ENCODE peak calls at places on chromosome 3, in seven cellular contexts. Z is iPS-NIHi11, R is B cell, W is mesothelial cell of epicardium, S is HAP-1, C is neural progenitor cell, V is fibroblast of mammary gland. K is an unnamed sample.

GRCh38 chr3:105118905-105119304 is 247.8 kb upstream of the ALCAM start:
- DNase-seq in Z (no peak), R (no peak), W (no peak), S (no peak), C (no peak), V (peak; percentile 90), K (no peak)

GRCh38 chr3:143265501-143266070 is 146.0 kb downstream of the CHST2 start:
- DNase-seq in Z (no peak), R (no peak), W (no peak), S (no peak), C (no peak), V (peak; percentile 68), K (no peak)

GRCh38 chr3:49470714-49471420 is 800 bp downstream of the DAG1 start:
- DNase-seq in Z (no peak), R (no peak), W (no peak), S (peak; percentile 16), C (no peak), V (no peak), K (no peak)

GRCh38 chr3:10775828-10776227 is 40.2 kb upstream of the SLC6A11 start:
- DNase-seq in Z (no peak), R (no peak), W (no peak), S (no peak), C (no peak), V (no peak), K (no peak)

GRCh38 chr3:51642462-51642861 is 28.6 kb upstream of the TEX264 start:
- DNase-seq in Z (no peak), R (peak; percentile 9), W (no peak), S (no peak), C (no peak), V (peak; percentile 16), K (no peak)

GRCh38 chr3:100463002-100463401 is 29.4 kb upstream of the TMEM45A start:
- DNase-seq in Z (peak; percentile 67), R (peak; percentile 27), W (no peak), S (peak; percentile 73), C (peak; percentile 71), V (peak; percentile 80), K (no peak)

GRCh38 chr3:101119535-101119934 is 126.3 kb upstream of the ABI3BP start:
- DNase-seq in Z (no peak), R (no peak), W (no peak), S (no peak), C (no peak), V (peak; percentile 84), K (no peak)

GRCh38 chr3:141825216-141826011 is 51.0 kb upstream of the ATP1B3 start:
- DNase-seq in Z (no peak), R (no peak), W (no peak), S (no peak), C (no peak), V (no peak), K (no peak)

GRCh38 chr3:120364821-120365220 is 15.7 kb upstream of the LRRC58 start:
- DNase-seq in Z (no peak), R (no peak), W (no peak), S (no peak), C (no peak), V (peak; percentile 33), K (no peak)

GRCh38 chr3:143298380-143298779 is 178.8 kb downstream of the CHST2 start:
- DNase-seq in Z (no peak), R (no peak), W (no peak), S (no peak), C (no peak), V (no peak), K (no peak)

GRCh38 chr3:13839766-13840340 is 40.0 kb downstream of the WNT7A start:
- DNase-seq in Z (no peak), R (no peak), W (no peak), S (no peak), C (no peak), V (no peak), K (no peak)

GRCh38 chr3:129481783-129482332 is 41.8 kb downstream of the IFT122 start:
- DNase-seq in Z (no peak), R (no peak), W (no peak), S (no peak), C (no peak), V (peak; percentile 75), K (no peak)

GRCh38 chr3:197366301-197367044 is 68.1 kb upstream of the DLG1 start:
- DNase-seq in Z (peak; percentile 5), R (no peak), W (no peak), S (no peak), C (no peak), V (no peak), K (no peak)

GRCh38 chr3:110180733-110181132 is 843.4 kb upstream of the DPPA4 start:
- DNase-seq in Z (no peak), R (no peak), W (no peak), S (no peak), C (no peak), V (peak; percentile 63), K (no peak)

GRCh38 chr3:187742351-187743171 is 2.7 kb downstream of the BCL6 start:
- DNase-seq in Z (no peak), R (peak; percentile 37), W (no peak), S (no peak), C (no peak), V (peak; percentile 74), K (no peak)

GRCh38 chr3:156631323-156631722 is 43.1 kb upstream of the TIPARP start:
- DNase-seq in Z (peak; percentile 21), R (no peak), W (no peak), S (no peak), C (no peak), V (no peak), K (no peak)

GRCh38 chr3:168544097-168544957 is 448.6 kb upstream of the GOLIM4 start:
- DNase-seq in Z (no peak), R (no peak), W (no peak), S (no peak), C (peak; percentile 23), V (peak; percentile 2), K (no peak)

GRCh38 chr3:155387571-155387970 is 94.1 kb upstream of the STRIT1 start:
- DNase-seq in Z (no peak), R (no peak), W (no peak), S (no peak), C (no peak), V (peak; percentile 44), K (no peak)

GRCh38 chr3:45962033-45962432 is 18.8 kb downstream of the CXCR6 start:
- DNase-seq in Z (no peak), R (no peak), W (no peak), S (no peak), C (no peak), V (no peak), K (no peak)

GRCh38 chr3:8500966-8501365 is 657 bp upstream of the LMCD1 start:
- DNase-seq in Z (no peak), R (no peak), W (no peak), S (no peak), C (no peak), V (no peak), K (no peak)

GRCh38 chr3:12896206-12896697 is 54.9 kb upstream of the RPL32 start:
- DNase-seq in Z (peak; percentile 34), R (no peak), W (no peak), S (no peak), C (peak; percentile 35), V (peak; percentile 6), K (no peak)

GRCh38 chr3:151410891-151411559 is 26.5 kb upstream of the P2RY12 start:
- DNase-seq in Z (no peak), R (no peak), W (no peak), S (no peak), C (no peak), V (peak; percentile 57), K (no peak)

K was measured in NT2/D1.